ENCODE peak calls at places on chromosomes 12 and 14, in four cellular contexts. K is Panc1, L is transverse colon, R is K562. G is an unnamed sample.

GRCh38 chr12:108635201-108635996 is 1.7 kb upstream of the SELPLG start:
- DNase-seq in K (no peak), R (no peak), L (peak; percentile 71), G (no peak)

GRCh38 chr14:74855945-74856344 is 20.0 kb downstream of the PROX2 start:
- DNase-seq in L (no peak), K (no peak), R (no peak), G (no peak)

GRCh38 chr12:100752841-100753240 is 41.7 kb upstream of the ANO4 start:
- DNase-seq in L (no peak), K (no peak), R (no peak), G (no peak)

GRCh38 chr12:42979746-42980145 is 390.2 kb upstream of the PRICKLE1 start:
- DNase-seq in R (no peak), L (no peak), K (no peak), G (no peak)

GRCh38 chr14:98766818-98767217 is 505.2 kb downstream of the BCL11B start:
- DNase-seq in L (no peak), R (no peak), K (no peak), G (no peak)

GRCh38 chr12:52575256-52575655 is 1.6 kb upstream of the KRT74 start:
- DNase-seq in K (no peak), L (no peak), R (no peak), G (no peak)

GRCh38 chr12:107359382-107359781 is 266.0 kb upstream of the CRY1 start:
- DNase-seq in R (no peak), K (no peak), L (no peak), G (no peak)

GRCh38 chr14:89720076-89720687 is 234.3 kb downstream of the EFCAB11 start:
- DNase-seq in R (no peak), L (no peak), K (no peak), G (no peak)

GRCh38 chr14:21880918-21881317 is 207.3 kb upstream of the OR4E1 start:
- DNase-seq in K (no peak), L (no peak), R (no peak), G (no peak)

GRCh38 chr12:5758347-5758746 is 186.7 kb downstream of the ANO2 start:
- DNase-seq in L (no peak), R (no peak), K (no peak), G (no peak)

GRCh38 chr12:76719171-76719631 is 44.7 kb upstream of the ZDHHC17 start:
- DNase-seq in L (no peak), K (no peak), R (no peak), G (no peak)

GRCh38 chr14:68473794-68474193 is 319.1 kb downstream of the ZFP36L1 start:
- DNase-seq in K (no peak), L (no peak), R (no peak), G (no peak)

GRCh38 chr14:101004954-101005353 is 101.4 kb upstream of the RTL1 start:
- DNase-seq in K (no peak), R (no peak), L (no peak), G (no peak)

GRCh38 chr12:105060715-105061378 is 23.4 kb downstream of the ALDH1L2 start:
- DNase-seq in K (no peak), L (no peak), R (no peak), G (no peak)

GRCh38 chr14:37591311-37591940 is 3.6 kb downstream of the FOXA1 start:
- DNase-seq in R (no peak), L (peak; percentile 51), K (no peak), G (no peak)

GRCh38 chr14:102878174-102878969 is 44.1 kb upstream of the AMN start:
- DNase-seq in L (peak; percentile 44), R (peak; percentile 17), K (no peak), G (no peak)

GRCh38 chr14:31843361-31844091 is 233.6 kb upstream of the ARHGAP5 start:
- DNase-seq in K (no peak), R (no peak), L (peak; percentile 34), G (peak; percentile 41)

GRCh38 chr14:49942090-49942489 is 49.2 kb downstream of the ARF6 start:
- DNase-seq in L (no peak), R (no peak), K (no peak), G (no peak)

GRCh38 chr12:58502236-58502635 is 418.1 kb downstream of the LRIG3 start:
- DNase-seq in K (no peak), R (no peak), L (no peak), G (peak; percentile 38)

GRCh38 chr14:25150934-25151790 is 101.2 kb upstream of the STXBP6 start:
- DNase-seq in L (no peak), R (peak; percentile 31), K (peak; percentile 15), G (peak; percentile 43)

GRCh38 chr12:126347421-126347820 is 1282.2 kb downstream of the AACS start:
- DNase-seq in R (no peak), L (no peak), K (no peak), G (no peak)

GRCh38 chr14:93041002-93041401 is 74.7 kb downstream of the ITPK1 start:
- DNase-seq in L (no peak), K (no peak), R (no peak), G (no peak)

GRCh38 chr12:42445891-42446290 is 119.9 kb downstream of the PPHLN1 start:
- DNase-seq in R (no peak), L (no peak), K (no peak), G (no peak)

GRCh38 chr12:9319044-9319841 is 111.0 kb upstream of the PZP start:
- DNase-seq in R (no peak), L (no peak), K (no peak), G (no peak)

GRCh38 chr14:61562321-61563161 is 132.8 kb upstream of the HIF1A start:
- DNase-seq in L (no peak), R (peak; percentile 55), K (no peak), G (peak; percentile 89)

GRCh38 chr14:22524105-22524783 is 64.8 kb downstream of the DAD1 start:
- DNase-seq in R (no peak), L (no peak), K (no peak), G (no peak)

GRCh38 chr12:25828188-25828587 is 130.3 kb upstream of the RASSF8 start:
- DNase-seq in R (no peak), K (no peak), L (no peak), G (no peak)

GRCh38 chr14:72745546-72745945 is 148.4 kb downstream of the DPF3 start:
- DNase-seq in L (no peak), K (no peak), R (no peak), G (peak; percentile 23)

GRCh38 chr14:71400821-71401447 is 493.7 kb downstream of the PCNX1 start:
- DNase-seq in R (no peak), L (no peak), K (no peak), G (peak; percentile 22)

GRCh38 chr12:3041558-3042164 is 35.5 kb upstream of the TSPAN9 start:
- DNase-seq in R (peak; percentile 78), L (peak; percentile 68), K (peak; percentile 32), G (peak; percentile 68)
- TF ChIP-seq POLR2AphosphoS5 in R (no peak), L (no peak), K (no peak), G (no peak)

GRCh38 chr12:45259732-45260480 is 44.0 kb downstream of the ANO6 start:
- DNase-seq in K (no peak), R (no peak), L (no peak), G (peak; percentile 68)

GRCh38 chr12:45254254-45254653 is 38.4 kb downstream of the ANO6 start:
- DNase-seq in L (no peak), K (no peak), R (no peak), G (no peak)

GRCh38 chr12:45260854-45261253 is 45.0 kb downstream of the ANO6 start:
- DNase-seq in L (no peak), K (no peak), R (no peak), G (no peak)

GRCh38 chr12:45260481-45260824 is 44.6 kb downstream of the ANO6 start:
- DNase-seq in K (no peak), L (no peak), R (no peak), G (no peak)

DNA sequence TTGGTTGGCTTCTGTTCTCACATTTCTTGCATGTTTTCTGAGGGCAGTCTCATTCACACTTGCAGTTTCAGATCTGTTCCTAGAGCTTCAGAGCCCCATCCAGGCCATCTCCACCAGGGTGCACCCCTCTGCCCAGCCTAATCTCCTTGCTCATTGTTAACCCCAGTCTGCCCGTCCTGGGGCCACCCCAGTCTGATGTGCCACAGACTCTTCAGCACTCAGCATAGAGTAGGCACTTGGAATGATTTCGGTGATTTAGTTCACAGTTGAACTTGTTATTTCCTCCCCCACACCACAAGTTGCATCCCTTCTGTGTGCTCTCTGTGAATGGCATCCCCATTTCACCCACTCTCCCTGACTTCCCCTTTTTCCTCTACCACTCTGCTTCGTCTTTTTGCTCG is 41.3 kb downstream of the ANO6 start:
- DNase-seq in R (no peak), L (no peak), K (no peak), G (no peak)
- TF ChIP-seq POLR2AphosphoS5 in R (no peak), L (no peak), K (no peak), G (no peak)

GRCh38 chr12:57243521-57244305 is 7.3 kb downstream of the STAC3 start:
- DNase-seq in K (no peak), R (peak; percentile 76), L (peak; percentile 86), G (peak; percentile 68)
- TF ChIP-seq POLR2AphosphoS5 in K (no peak), R (no peak), L (no peak), G (no peak)

DNA sequence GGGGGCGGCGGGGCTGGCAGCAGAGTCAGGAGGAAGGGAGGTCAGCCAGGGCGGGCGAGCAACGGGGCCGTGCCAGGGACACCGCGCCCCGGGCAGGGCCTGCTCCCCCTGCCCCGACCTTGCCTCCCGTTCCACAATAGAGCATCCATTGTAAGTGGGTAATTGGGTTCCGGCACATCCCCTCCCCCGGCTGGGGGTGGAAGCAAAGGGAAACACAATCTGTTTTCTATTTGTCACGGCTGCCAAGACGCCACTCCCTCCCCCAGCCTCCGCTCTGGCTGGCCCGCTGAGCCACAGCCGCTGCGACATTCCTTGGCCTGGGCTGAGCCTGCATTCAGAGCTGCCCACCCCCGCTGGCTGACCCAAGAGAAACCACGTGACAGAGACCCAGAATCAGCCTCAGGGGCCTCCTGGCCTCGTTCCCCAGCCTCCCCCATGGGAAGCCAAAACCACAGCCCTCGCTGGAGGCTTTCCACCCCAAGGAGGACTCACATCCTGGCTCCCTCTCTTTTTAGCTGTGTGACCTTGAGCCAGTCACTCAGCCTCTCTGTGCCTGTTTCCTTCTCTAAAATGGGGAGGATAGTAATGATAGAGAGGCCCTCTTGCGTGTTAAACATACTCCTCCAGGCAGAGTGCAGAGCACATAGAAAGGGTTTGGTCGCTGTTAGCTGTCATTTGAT is 117.6 kb downstream of the SCARB1 start:
- DNase-seq in L (peak; percentile 87), R (peak; percentile 74), K (no peak), G (peak; percentile 94)
- TF ChIP-seq POLR2AphosphoS5 in L (peak; percentile 81), R (no peak), K (peak; percentile 89), G (peak; percentile 85)

GRCh38 chr12:32080435-32080834 is 26.2 kb upstream of the BICD1 start:
- DNase-seq in R (no peak), K (no peak), L (no peak), G (no peak)
- TF ChIP-seq POLR2AphosphoS5 in R (no peak), K (no peak), L (no peak), G (no peak)

DNA sequence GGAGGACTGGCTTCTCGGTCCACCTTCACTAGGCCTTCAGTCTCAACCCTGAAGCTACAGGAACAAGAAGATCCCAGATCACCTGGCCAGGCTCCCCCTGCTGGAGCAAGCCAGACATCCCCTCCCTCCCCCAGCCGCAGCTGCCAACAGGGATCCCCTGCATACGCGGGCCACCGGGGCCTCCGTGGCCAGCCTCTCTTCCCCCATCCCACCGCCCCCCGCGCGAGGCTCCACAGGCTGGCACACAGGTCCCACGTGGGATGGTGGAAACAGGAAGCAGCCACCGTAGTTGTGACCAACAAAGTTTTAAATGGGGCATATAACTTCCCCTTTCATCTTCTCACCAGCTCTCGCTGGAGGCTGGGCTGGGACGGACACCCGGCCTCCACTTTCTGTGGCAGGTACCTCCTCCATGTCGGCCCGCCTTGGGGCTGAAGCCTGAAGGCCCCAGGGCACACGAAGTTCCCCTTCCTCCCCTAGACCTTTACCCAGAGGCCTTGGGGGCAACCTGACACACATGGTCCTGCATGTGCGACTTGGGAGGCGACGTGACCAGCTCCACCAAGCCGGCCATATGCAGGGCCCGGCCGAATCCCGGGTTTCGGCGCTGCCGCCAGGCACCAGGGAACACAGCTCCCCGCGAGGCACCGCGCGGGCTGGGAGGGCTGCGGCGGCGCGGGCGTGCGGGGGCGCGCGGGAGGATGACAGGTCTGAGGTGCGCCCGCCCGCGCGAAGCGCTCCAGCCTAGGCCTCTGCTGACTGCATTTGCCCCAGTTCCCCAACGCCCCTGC is 44.4 kb upstream of the PNMA1 start:
- DNase-seq in K (no peak), L (peak; percentile 87), R (peak; percentile 62), G (peak; percentile 70)
- TF ChIP-seq POLR2AphosphoS5 in K (peak; percentile 21), L (peak; percentile 50), R (no peak), G (peak; percentile 28)

G was measured in endothelial cell of umbilical vein.